ENCODE peak calls at places on chromosome 14, in six cellular contexts. D is spleen; M is lung; Q is pancreas; T is endodermal cell; C is CD8-positive, alpha-beta T cell. X is an unnamed sample.

GRCh38 chr14:70879448-70879847 is 27.8 kb upstream of the PCNX1 start:
- DNase-seq in D (no peak), M (no peak), Q (no peak), T (no peak), C (no peak), X (no peak)

GRCh38 chr14:45135181-45135580 is 549 bp upstream of the FANCM start:
- DNase-seq in D (no peak), M (no peak), Q (no peak), T (no peak), C (no peak), X (peak; percentile 20)

GRCh38 chr14:55715889-55716288 is 135.9 kb downstream of the KTN1 start:
- DNase-seq in D (no peak), M (no peak), Q (no peak), T (peak; percentile 24), C (no peak), X (no peak)

GRCh38 chr14:21780429-21781084 is 106.9 kb upstream of the OR4E1 start:
- DNase-seq in D (no peak), M (no peak), Q (no peak), T (no peak), C (no peak), X (no peak)

GRCh38 chr14:60618200-60618599 is 31.1 kb downstream of the SIX1 start:
- DNase-seq in D (no peak), M (no peak), Q (no peak), T (no peak), C (no peak), X (no peak)

GRCh38 chr14:90562652-90563051 is 165.8 kb downstream of the CALM1 start:
- DNase-seq in D (no peak), M (no peak), Q (no peak), T (no peak), C (no peak), X (no peak)

GRCh38 chr14:105861985-105862465 is 335.6 kb downstream of the TMEM121 start:
- DNase-seq in D (peak; percentile 82), M (no peak), Q (no peak), T (peak; percentile 3), C (peak; percentile 14), X (no peak)

GRCh38 chr14:80772504-80772903 is 169.0 kb downstream of the CEP128 start:
- DNase-seq in D (peak; percentile 34), M (no peak), Q (no peak), T (no peak), C (no peak), X (no peak)

GRCh38 chr14:100648474-100649172 is 61.4 kb upstream of the BEGAIN start:
- DNase-seq in D (no peak), M (no peak), Q (no peak), T (no peak), C (no peak), X (peak; percentile 63)

GRCh38 chr14:94368956-94369355 is 19.4 kb downstream of the SERPINA1 start:
- DNase-seq in D (no peak), M (no peak), Q (peak; percentile 11), T (no peak), C (no peak), X (no peak)

GRCh38 chr14:35883677-35884293 is 57.6 kb downstream of the BRMS1L start:
- DNase-seq in D (no peak), M (no peak), Q (no peak), T (peak; percentile 59), C (no peak), X (no peak)

GRCh38 chr14:61380984-61381383 is 59.6 kb downstream of the PRKCH start:
- DNase-seq in D (no peak), M (no peak), Q (no peak), T (no peak), C (no peak), X (no peak)

GRCh38 chr14:51498411-51499227 is 153.1 kb upstream of the FRMD6 start:
- DNase-seq in D (no peak), M (no peak), Q (no peak), T (no peak), C (no peak), X (no peak)

GRCh38 chr14:67517083-67517482 is 16.0 kb upstream of the PLEKHH1 start:
- DNase-seq in D (no peak), M (no peak), Q (peak; percentile 78), T (peak; percentile 80), C (no peak), X (no peak)

GRCh38 chr14:34568803-34569202 is 29.3 kb upstream of the EAPP start:
- DNase-seq in D (no peak), M (no peak), Q (peak; percentile 17), T (no peak), C (no peak), X (no peak)

GRCh38 chr14:54489731-54490447 is 1.1 kb upstream of the GMFB start:
- DNase-seq in D (no peak), M (no peak), Q (no peak), T (peak; percentile 48), C (no peak), X (no peak)

GRCh38 chr14:54489318-54489683 is 521 bp upstream of the GMFB start:
- DNase-seq in D (no peak), M (no peak), Q (no peak), T (no peak), C (no peak), X (no peak)

GRCh38 chr14:54488318-54488645 is 498 bp downstream of the GMFB start:
- DNase-seq in D (no peak), M (no peak), Q (no peak), T (no peak), C (no peak), X (no peak)

GRCh38 chr14:54487771-54488170 is 1.0 kb downstream of the GMFB start:
- DNase-seq in D (no peak), M (no peak), Q (no peak), T (peak; percentile 22), C (no peak), X (no peak)

DNA sequence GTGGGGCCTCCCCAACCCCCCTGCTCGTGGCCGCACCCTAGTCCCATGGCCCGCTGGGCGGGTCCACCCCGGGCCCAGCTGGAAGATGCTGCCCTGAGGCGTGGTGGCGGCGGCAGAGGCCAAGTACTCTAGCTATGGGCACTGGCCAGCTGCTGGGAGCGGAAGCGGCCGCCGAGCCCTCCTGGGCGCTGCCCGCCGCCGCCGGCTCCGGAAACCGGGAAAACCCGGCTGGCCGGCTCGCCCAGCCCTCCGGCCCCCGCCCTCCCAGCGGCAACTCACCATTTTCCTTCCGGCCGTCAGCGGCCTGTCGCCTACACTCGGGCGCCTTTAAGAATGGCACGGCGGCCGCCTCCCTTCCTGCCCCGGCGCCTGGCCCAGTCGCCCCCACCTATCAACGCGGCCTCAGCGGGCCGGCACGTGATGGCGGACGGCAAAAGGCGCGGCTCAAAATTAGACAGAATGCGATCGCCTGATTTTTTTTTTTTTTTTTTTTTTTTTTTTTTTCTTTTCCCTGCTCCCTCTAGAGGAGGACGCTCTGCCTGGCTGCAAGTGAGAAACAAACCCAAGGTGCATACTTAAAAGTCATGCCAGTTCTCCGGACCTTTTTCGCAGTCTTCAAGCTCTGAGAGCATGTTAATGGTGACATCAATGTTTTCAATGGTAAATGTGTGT is at the start of gene GMFB:
- DNase-seq in D (peak; percentile 98), M (peak; percentile 91), Q (peak; percentile 94), T (peak; percentile 94), C (peak; percentile 85), X (peak; percentile 93)
- TF ChIP-seq CTCF in D (peak; percentile 38), M (no peak), Q (no peak), T (peak; percentile 65), C (peak; percentile 17), X (no peak)

DNA sequence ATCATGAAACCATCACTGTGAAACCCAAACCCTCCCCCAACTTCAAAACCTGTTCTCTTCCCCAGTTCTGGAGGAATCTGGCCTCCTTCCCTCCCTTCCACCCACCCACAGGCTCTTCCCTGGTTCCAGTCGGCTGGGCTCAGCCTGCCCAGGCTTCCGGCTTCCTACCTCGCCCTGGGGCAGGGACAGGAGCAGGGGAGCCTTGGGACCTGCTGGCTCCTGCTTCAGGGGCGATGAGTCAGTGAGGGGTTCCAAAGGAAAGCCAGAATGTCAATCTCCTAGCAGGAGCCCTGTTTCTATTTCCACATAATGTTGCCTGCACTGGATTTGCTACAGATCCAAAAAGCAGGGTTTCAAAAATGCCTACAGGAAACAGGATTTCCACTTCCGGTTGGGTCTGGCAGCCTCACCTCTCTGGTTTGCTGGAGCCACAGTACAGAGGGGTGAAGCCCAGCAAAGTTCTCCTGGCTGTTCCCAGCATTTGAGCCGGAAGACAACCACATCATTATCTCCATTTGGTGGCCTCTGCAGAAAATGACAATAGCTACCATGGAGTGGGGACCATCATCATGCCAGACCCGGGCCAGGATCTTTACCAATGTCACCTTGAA is 278.3 kb downstream of the DPF3 start:
- DNase-seq in D (no peak), M (no peak), Q (no peak), T (peak; percentile 40), C (no peak), X (peak; percentile 12)
- H3K4me1 ChIP-seq in D (peaks cover 13% of the 10 kb centered on the region), M (peaks cover 12% of the 10 kb centered on the region), Q (no peaks in the 10 kb centered on the region), T (no peaks in the 10 kb centered on the region), C (no peaks in the 10 kb centered on the region), X (no peaks in the 10 kb centered on the region)

DNA sequence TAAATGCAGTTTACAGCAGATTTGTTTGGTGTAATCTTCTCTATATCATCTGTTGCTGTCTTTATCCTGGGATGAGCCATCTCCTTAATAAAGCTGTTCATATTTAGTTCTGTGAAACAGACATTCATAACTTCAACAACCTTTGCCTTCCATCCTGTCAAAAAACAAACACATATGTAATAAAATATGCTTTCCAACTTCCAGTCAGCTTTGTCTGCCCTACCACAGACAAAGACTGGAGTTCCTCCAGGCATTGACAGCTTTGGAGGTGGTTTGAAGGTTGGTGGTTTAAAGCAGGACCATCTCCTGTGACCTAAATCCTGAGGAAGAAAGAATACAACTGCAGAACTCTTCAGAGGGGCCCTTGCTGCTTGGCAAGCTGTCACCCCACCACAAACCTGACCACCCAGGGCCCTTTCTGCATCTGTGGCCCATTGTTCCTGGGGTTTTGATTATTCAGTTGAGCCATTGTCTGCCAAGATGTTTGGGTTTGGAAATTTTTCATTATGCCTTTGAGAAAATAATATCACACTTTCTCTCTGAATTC is 28.2 kb upstream of the PTGR2 start:
- DNase-seq in D (peak; percentile 10), M (no peak), Q (no peak), T (no peak), C (no peak), X (no peak)
- TF ChIP-seq CTCF in D (no peak), M (no peak), Q (no peak), T (no peak), C (no peak), X (no peak)

GRCh38 chr14:91870001-91870400 is 2.7 kb upstream of the TC2N start:
- DNase-seq in D (no peak), M (no peak), Q (no peak), T (no peak), C (peak; percentile 61), X (no peak)
- H3K4me1 ChIP-seq in D (peaks cover 28% of the 10 kb centered on the region), M (peaks cover 2% of the 10 kb centered on the region), Q (peaks cover 53% of the 10 kb centered on the region), T (peaks cover 4% of the 10 kb centered on the region), C (peaks cover 82% of the 10 kb centered on the region), X (peaks cover 21% of the 10 kb centered on the region)

GRCh38 chr14:24054646-24055045 is 2.8 kb downstream of the CARMIL3 start:
- DNase-seq in D (no peak), M (no peak), Q (no peak), T (no peak), C (no peak), X (no peak)
- TF ChIP-seq CTCF in D (no peak), M (no peak), Q (no peak), T (no peak), C (no peak), X (no peak)

X was measured in colonic mucosa.